ENCODE peak calls at places on chromosomes 12 and 14, in seven cellular contexts. One of them, this sample, is unnamed.

GRCh38 chr14:63727231-63727735 is 582 bp downstream of the SGPP1 start:
- DNase-seq in Caco-2: peak
- DNase-seq in suprapubic skin: peak
- DNase-seq in breast epithelium: no peak
- DNase-seq in fibroblast of lung: peak
- DNase-seq in astrocyte of the spinal cord: peak
- DNase-seq in GM06990: no peak
- DNase-seq in this sample: peak

GRCh38 chr14:68255697-68256178 is 436.2 kb downstream of the RAD51B start:
- DNase-seq in Caco-2: no peak
- DNase-seq in GM06990: no peak
- DNase-seq in astrocyte of the spinal cord: peak
- DNase-seq in fibroblast of lung: peak
- DNase-seq in suprapubic skin: no peak
- DNase-seq in breast epithelium: no peak
- DNase-seq in this sample: peak

GRCh38 chr14:75126121-75126544 is 715 bp downstream of the NEK9 start:
- DNase-seq in suprapubic skin: no peak
- DNase-seq in fibroblast of lung: peak
- DNase-seq in astrocyte of the spinal cord: peak
- DNase-seq in GM06990: no peak
- DNase-seq in breast epithelium: no peak
- DNase-seq in Caco-2: no peak
- DNase-seq in this sample: no peak

GRCh38 chr14:103517626-103518415 is 4.8 kb downstream of the CKB start:
- DNase-seq in Caco-2: no peak
- DNase-seq in suprapubic skin: peak
- DNase-seq in breast epithelium: no peak
- DNase-seq in GM06990: no peak
- DNase-seq in astrocyte of the spinal cord: no peak
- DNase-seq in fibroblast of lung: no peak
- DNase-seq in this sample: no peak

GRCh38 chr12:64679487-64679983 is 69.2 kb downstream of the RASSF3 start:
- DNase-seq in fibroblast of lung: peak
- DNase-seq in astrocyte of the spinal cord: peak
- DNase-seq in suprapubic skin: peak
- DNase-seq in breast epithelium: peak
- DNase-seq in Caco-2: no peak
- DNase-seq in GM06990: no peak
- DNase-seq in this sample: peak

GRCh38 chr12:91877022-91877421 is 268.6 kb downstream of the BTG1 start:
- DNase-seq in breast epithelium: peak
- DNase-seq in fibroblast of lung: peak
- DNase-seq in suprapubic skin: peak
- DNase-seq in astrocyte of the spinal cord: peak
- DNase-seq in GM06990: peak
- DNase-seq in Caco-2: no peak
- DNase-seq in this sample: peak

GRCh38 chr12:94046626-94047410 is 101.6 kb upstream of the PLXNC1 start:
- DNase-seq in suprapubic skin: no peak
- DNase-seq in fibroblast of lung: no peak
- DNase-seq in Caco-2: peak
- DNase-seq in astrocyte of the spinal cord: no peak
- DNase-seq in GM06990: no peak
- DNase-seq in breast epithelium: peak
- DNase-seq in this sample: peak

GRCh38 chr12:28446031-28446430 is 255.8 kb downstream of the CCDC91 start:
- DNase-seq in breast epithelium: no peak
- DNase-seq in suprapubic skin: no peak
- DNase-seq in Caco-2: no peak
- DNase-seq in astrocyte of the spinal cord: peak
- DNase-seq in GM06990: no peak
- DNase-seq in fibroblast of lung: peak
- DNase-seq in this sample: no peak

GRCh38 chr12:52224154-52224553 is 8.9 kb upstream of the KRT7 start:
- DNase-seq in breast epithelium: no peak
- DNase-seq in suprapubic skin: peak
- DNase-seq in Caco-2: no peak
- DNase-seq in astrocyte of the spinal cord: no peak
- DNase-seq in GM06990: no peak
- DNase-seq in fibroblast of lung: no peak
- DNase-seq in this sample: peak

GRCh38 chr12:76529226-76529918 is 30.2 kb downstream of the OSBPL8 start:
- DNase-seq in suprapubic skin: no peak
- DNase-seq in breast epithelium: no peak
- DNase-seq in fibroblast of lung: peak
- DNase-seq in GM06990: no peak
- DNase-seq in Caco-2: no peak
- DNase-seq in astrocyte of the spinal cord: no peak
- DNase-seq in this sample: peak

GRCh38 chr12:31321565-31322228 is 4.3 kb downstream of the SINHCAF start:
- DNase-seq in fibroblast of lung: peak
- DNase-seq in GM06990: no peak
- DNase-seq in breast epithelium: no peak
- DNase-seq in Caco-2: no peak
- DNase-seq in suprapubic skin: no peak
- DNase-seq in astrocyte of the spinal cord: peak
- DNase-seq in this sample: peak

GRCh38 chr14:85165091-85165490 is 364.9 kb upstream of the FLRT2 start:
- DNase-seq in GM06990: no peak
- DNase-seq in suprapubic skin: no peak
- DNase-seq in breast epithelium: no peak
- DNase-seq in fibroblast of lung: no peak
- DNase-seq in Caco-2: no peak
- DNase-seq in astrocyte of the spinal cord: no peak
- DNase-seq in this sample: no peak

GRCh38 chr12:115882941-115883340 is 394.6 kb downstream of the MED13L start:
- DNase-seq in GM06990: no peak
- DNase-seq in Caco-2: no peak
- DNase-seq in suprapubic skin: no peak
- DNase-seq in breast epithelium: no peak
- DNase-seq in astrocyte of the spinal cord: no peak
- DNase-seq in fibroblast of lung: no peak
- DNase-seq in this sample: no peak

DNA sequence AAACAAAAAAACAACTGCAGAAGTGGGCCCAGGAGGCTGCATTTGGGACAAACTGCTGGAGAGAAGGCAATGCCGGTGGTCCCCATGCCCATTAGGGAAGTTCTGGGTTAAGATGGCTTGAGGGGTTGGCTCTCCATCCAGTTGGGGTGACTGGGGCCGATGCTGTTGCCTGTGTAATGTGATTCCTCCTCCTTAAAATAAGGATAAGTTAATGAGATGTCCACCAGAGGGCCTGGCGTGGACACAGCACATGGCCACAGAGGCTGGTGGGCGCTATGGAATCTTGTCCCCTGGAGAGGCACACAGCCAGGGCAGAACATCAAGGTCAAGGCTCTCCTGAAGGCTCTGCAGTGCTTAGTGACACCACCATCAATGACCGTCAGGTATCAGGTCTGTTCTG is 1.0 kb upstream of the TESC start:
- DNase-seq in fibroblast of lung: no peak
- DNase-seq in breast epithelium: no peak
- DNase-seq in suprapubic skin: no peak
- DNase-seq in Caco-2: no peak
- DNase-seq in astrocyte of the spinal cord: no peak
- DNase-seq in GM06990: no peak
- DNase-seq in this sample: peak
- H3K4me3 ChIP-seq in fibroblast of lung: no peak
- H3K4me3 ChIP-seq in breast epithelium: no peak
- H3K4me3 ChIP-seq in suprapubic skin: no peak
- H3K4me3 ChIP-seq in Caco-2: no peak
- H3K4me3 ChIP-seq in astrocyte of the spinal cord: no peak
- H3K4me3 ChIP-seq in GM06990: no peak
- H3K4me3 ChIP-seq in this sample: no peak

GRCh38 chr12:3202734-3203446 is 125.7 kb downstream of the TSPAN9 start:
- DNase-seq in Caco-2: peak
- DNase-seq in astrocyte of the spinal cord: peak
- DNase-seq in breast epithelium: no peak
- DNase-seq in GM06990: no peak
- DNase-seq in suprapubic skin: no peak
- DNase-seq in fibroblast of lung: no peak
- DNase-seq in this sample: peak

GRCh38 chr12:3200779-3201738 is 123.9 kb downstream of the TSPAN9 start:
- DNase-seq in fibroblast of lung: no peak
- DNase-seq in GM06990: no peak
- DNase-seq in breast epithelium: no peak
- DNase-seq in suprapubic skin: no peak
- DNase-seq in astrocyte of the spinal cord: no peak
- DNase-seq in Caco-2: no peak
- DNase-seq in this sample: peak

GRCh38 chr12:3203713-3204112 is 126.5 kb downstream of the TSPAN9 start:
- DNase-seq in breast epithelium: no peak
- DNase-seq in fibroblast of lung: no peak
- DNase-seq in GM06990: no peak
- DNase-seq in suprapubic skin: no peak
- DNase-seq in Caco-2: no peak
- DNase-seq in astrocyte of the spinal cord: no peak
- DNase-seq in this sample: no peak

GRCh38 chr12:3200032-3200617 is 122.9 kb downstream of the TSPAN9 start:
- DNase-seq in suprapubic skin: no peak
- DNase-seq in Caco-2: peak
- DNase-seq in GM06990: no peak
- DNase-seq in fibroblast of lung: peak
- DNase-seq in astrocyte of the spinal cord: peak
- DNase-seq in breast epithelium: no peak
- DNase-seq in this sample: peak

DNA sequence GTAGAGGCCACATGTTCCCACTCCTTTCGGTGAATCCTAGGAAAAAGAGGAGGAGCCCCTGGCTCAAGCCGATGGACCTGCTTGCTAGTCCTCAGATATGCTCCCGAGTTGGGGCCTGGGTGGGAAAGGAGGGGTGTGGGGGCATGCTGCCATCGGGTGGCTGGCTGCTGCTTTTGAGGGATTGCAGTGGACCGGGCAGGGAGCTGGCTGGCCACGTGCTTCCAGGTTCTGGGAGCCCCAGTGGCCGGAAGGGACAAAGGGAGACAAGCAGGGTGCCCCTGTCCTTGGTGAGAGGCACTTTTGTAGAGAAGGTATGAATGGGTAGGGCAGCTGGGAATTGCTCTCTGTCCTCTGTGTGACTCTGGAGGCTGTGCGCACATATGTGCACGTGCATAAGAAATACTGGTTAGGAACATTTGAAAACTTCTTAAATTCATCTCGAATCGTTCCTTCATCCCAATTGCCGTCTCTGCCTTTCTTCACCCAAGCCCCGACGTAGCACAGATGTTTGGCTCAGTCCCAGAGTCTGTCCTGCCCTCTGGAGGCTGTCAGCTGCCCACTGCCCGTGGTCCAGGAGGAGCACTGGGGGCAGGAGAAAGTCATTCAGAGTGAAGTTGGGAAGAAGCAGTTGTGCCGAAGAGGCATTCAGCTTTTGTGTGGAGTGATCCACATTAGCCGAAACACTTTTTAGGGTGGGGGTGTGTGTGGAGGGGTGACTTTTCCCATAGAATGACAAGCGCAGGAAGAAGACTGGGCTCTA is 124.7 kb downstream of the TSPAN9 start:
- DNase-seq in suprapubic skin: no peak
- DNase-seq in Caco-2: no peak
- DNase-seq in fibroblast of lung: no peak
- DNase-seq in GM06990: no peak
- DNase-seq in breast epithelium: no peak
- DNase-seq in astrocyte of the spinal cord: no peak
- DNase-seq in this sample: peak
- TF ChIP-seq CTCF in suprapubic skin: no peak
- TF ChIP-seq CTCF in Caco-2: no peak
- TF ChIP-seq CTCF in fibroblast of lung: no peak
- TF ChIP-seq CTCF in GM06990: no peak
- TF ChIP-seq CTCF in breast epithelium: no peak
- TF ChIP-seq CTCF in astrocyte of the spinal cord: peak
- TF ChIP-seq CTCF in this sample: no peak

DNA sequence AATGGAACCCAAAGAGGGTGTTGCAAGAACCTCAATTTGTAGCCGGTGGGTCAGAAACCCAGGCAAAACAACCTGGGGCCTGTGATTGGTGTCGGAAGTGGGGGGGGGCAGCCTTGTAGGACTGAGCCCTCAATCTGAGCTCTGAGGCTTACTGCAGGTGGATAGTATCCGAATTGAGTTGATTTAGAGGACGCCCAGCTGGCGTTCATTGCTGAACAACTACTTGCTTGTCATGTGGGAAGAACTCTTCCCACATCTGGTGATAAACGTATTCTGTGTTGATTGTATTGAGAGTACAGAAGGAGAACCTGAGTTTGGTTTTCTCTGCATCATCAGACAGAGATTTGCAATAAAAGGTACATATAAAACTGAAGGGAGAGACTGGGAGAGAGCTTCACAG is 5.1 kb downstream of the ANO6 start:
- DNase-seq in Caco-2: no peak
- DNase-seq in fibroblast of lung: no peak
- DNase-seq in breast epithelium: no peak
- DNase-seq in GM06990: no peak
- DNase-seq in suprapubic skin: no peak
- DNase-seq in astrocyte of the spinal cord: no peak
- DNase-seq in this sample: no peak
- H3K4me3 ChIP-seq in Caco-2: no peak
- H3K4me3 ChIP-seq in fibroblast of lung: no peak
- H3K4me3 ChIP-seq in breast epithelium: no peak
- H3K4me3 ChIP-seq in GM06990: no peak
- H3K4me3 ChIP-seq in suprapubic skin: no peak
- H3K4me3 ChIP-seq in astrocyte of the spinal cord: no peak
- H3K4me3 ChIP-seq in this sample: no peak

GRCh38 chr12:62976110-62976640 is 41.2 kb upstream of the PPM1H start:
- DNase-seq in astrocyte of the spinal cord: no peak
- DNase-seq in GM06990: no peak
- DNase-seq in Caco-2: no peak
- DNase-seq in fibroblast of lung: no peak
- DNase-seq in suprapubic skin: no peak
- DNase-seq in breast epithelium: no peak
- DNase-seq in this sample: peak

GRCh38 chr12:62978768-62979167 is 43.8 kb upstream of the PPM1H start:
- DNase-seq in Caco-2: no peak
- DNase-seq in astrocyte of the spinal cord: no peak
- DNase-seq in fibroblast of lung: no peak
- DNase-seq in breast epithelium: no peak
- DNase-seq in suprapubic skin: no peak
- DNase-seq in GM06990: no peak
- DNase-seq in this sample: no peak

GRCh38 chr12:62977879-62978278 is 42.9 kb upstream of the PPM1H start:
- DNase-seq in breast epithelium: no peak
- DNase-seq in suprapubic skin: no peak
- DNase-seq in astrocyte of the spinal cord: no peak
- DNase-seq in GM06990: no peak
- DNase-seq in fibroblast of lung: no peak
- DNase-seq in Caco-2: no peak
- DNase-seq in this sample: no peak

GRCh38 chr12:62971769-62972525 is 37.0 kb upstream of the PPM1H start:
- DNase-seq in suprapubic skin: no peak
- DNase-seq in fibroblast of lung: no peak
- DNase-seq in Caco-2: no peak
- DNase-seq in astrocyte of the spinal cord: no peak
- DNase-seq in breast epithelium: no peak
- DNase-seq in GM06990: no peak
- DNase-seq in this sample: no peak

DNA sequence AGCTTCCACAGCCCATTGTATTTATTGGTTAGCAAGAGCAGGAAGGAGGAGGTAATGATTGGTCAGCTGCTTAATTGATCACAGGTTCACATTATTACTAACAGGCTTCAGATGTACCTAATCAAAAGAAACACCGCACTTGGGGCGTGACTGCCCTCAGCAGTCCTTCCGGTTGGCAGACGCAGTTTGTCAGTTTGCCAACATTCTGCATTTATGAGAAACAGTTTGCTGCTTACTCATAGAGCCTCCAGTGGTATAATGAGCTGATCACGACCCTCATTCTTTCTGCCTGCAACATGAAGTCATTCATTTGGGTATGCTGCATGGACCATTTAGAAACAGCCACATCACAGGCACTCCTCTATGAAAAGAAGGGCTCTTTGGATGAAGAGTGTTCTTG is 42.5 kb upstream of the PPM1H start:
- DNase-seq in suprapubic skin: no peak
- DNase-seq in Caco-2: no peak
- DNase-seq in astrocyte of the spinal cord: peak
- DNase-seq in breast epithelium: no peak
- DNase-seq in GM06990: no peak
- DNase-seq in fibroblast of lung: peak
- DNase-seq in this sample: peak
- TF ChIP-seq CTCF in suprapubic skin: no peak
- TF ChIP-seq CTCF in Caco-2: no peak
- TF ChIP-seq CTCF in astrocyte of the spinal cord: no peak
- TF ChIP-seq CTCF in breast epithelium: no peak
- TF ChIP-seq CTCF in GM06990: no peak
- TF ChIP-seq CTCF in fibroblast of lung: no peak
- TF ChIP-seq CTCF in this sample: no peak

This sample was measured in fibroblast of mammary gland.